ENCODE peak calls at places on chromosome 3, in six cellular contexts. P, Y, Z, K, G and S are unnamed samples.

GRCh38 chr3:65348596-65348995 is 660.8 kb upstream of the ADAMTS9 start:
- DNase-seq in P (no peak), Y (no peak), Z (no peak), K (no peak), G (no peak), S (no peak)

GRCh38 chr3:132285620-132285945 is 31.6 kb upstream of the ACP3 start:
- DNase-seq in P (no peak), Y (no peak), Z (no peak), K (peak; percentile 79), G (no peak), S (peak; percentile 40)

GRCh38 chr3:182909318-182910040 is 70.9 kb downstream of the DCUN1D1 start:
- DNase-seq in P (peak; percentile 27), Y (peak; percentile 5), Z (no peak), K (peak; percentile 13), G (no peak), S (no peak)

GRCh38 chr3:111712294-111713180 is 117.4 kb upstream of the ZBED2 start:
- DNase-seq in P (no peak), Y (peak; percentile 75), Z (peak; percentile 78), K (no peak), G (no peak), S (peak; percentile 64)

GRCh38 chr3:156749244-156749643 is 74.9 kb downstream of the TIPARP start:
- DNase-seq in P (no peak), Y (no peak), Z (no peak), K (peak; percentile 52), G (no peak), S (peak; percentile 17)

GRCh38 chr3:60755094-60755493 is 496.2 kb downstream of the FHIT start:
- DNase-seq in P (no peak), Y (no peak), Z (no peak), K (peak; percentile 56), G (no peak), S (no peak)

GRCh38 chr3:177615015-177615414 is 417.7 kb upstream of the TBL1XR1 start:
- DNase-seq in P (no peak), Y (no peak), Z (no peak), K (no peak), G (no peak), S (peak; percentile 35)

GRCh38 chr3:42670670-42671069 is 14.7 kb upstream of the KLHL40 start:
- DNase-seq in P (no peak), Y (no peak), Z (no peak), K (no peak), G (no peak), S (no peak)

GRCh38 chr3:27508421-27508820 is 24.2 kb upstream of the SLC4A7 start:
- DNase-seq in P (no peak), Y (no peak), Z (no peak), K (no peak), G (no peak), S (no peak)

GRCh38 chr3:127655641-127656040 is 17.1 kb upstream of the ABTB1 start:
- DNase-seq in P (no peak), Y (no peak), Z (no peak), K (peak; percentile 15), G (no peak), S (no peak)

GRCh38 chr3:142279965-142280590 is 54.7 kb upstream of the GK5 start:
- DNase-seq in P (peak; percentile 83), Y (peak; percentile 59), Z (no peak), K (peak; percentile 81), G (no peak), S (peak; percentile 88)

GRCh38 chr3:125231895-125232294 is 19.3 kb upstream of the SLC12A8 start:
- DNase-seq in P (no peak), Y (no peak), Z (no peak), K (no peak), G (no peak), S (no peak)

GRCh38 chr3:176916777-176917176 is 280.5 kb downstream of the TBL1XR1 start:
- DNase-seq in P (no peak), Y (no peak), Z (no peak), K (no peak), G (no peak), S (peak; percentile 40)

GRCh38 chr3:122787872-122788271 is 5.8 kb downstream of the HSPBAP1 start:
- DNase-seq in P (no peak), Y (no peak), Z (no peak), K (no peak), G (no peak), S (no peak)

GRCh38 chr3:64818196-64818595 is 130.4 kb upstream of the ADAMTS9 start:
- DNase-seq in P (peak; percentile 3), Y (no peak), Z (no peak), K (no peak), G (no peak), S (no peak)

GRCh38 chr3:114376091-114376490 is 82.3 kb downstream of the TIGIT start:
- DNase-seq in P (no peak), Y (no peak), Z (no peak), K (no peak), G (no peak), S (no peak)

GRCh38 chr3:160159806-160160205 is 65.4 kb upstream of the C3orf80 start:
- DNase-seq in P (no peak), Y (no peak), Z (no peak), K (no peak), G (no peak), S (no peak)

GRCh38 chr3:143132246-143132980 is 12.8 kb downstream of the CHST2 start:
- DNase-seq in P (no peak), Y (no peak), Z (no peak), K (no peak), G (no peak), S (no peak)

GRCh38 chr3:135163701-135164100 is 368.6 kb downstream of the EPHB1 start:
- DNase-seq in P (no peak), Y (no peak), Z (no peak), K (no peak), G (no peak), S (no peak)

GRCh38 chr3:132626955-132627354 is 29.9 kb downstream of the ACKR4 start:
- DNase-seq in P (no peak), Y (no peak), Z (no peak), K (no peak), G (no peak), S (no peak)

GRCh38 chr3:123024056-123024455 is 3.5 kb downstream of the SEMA5B start:
- DNase-seq in P (no peak), Y (no peak), Z (no peak), K (no peak), G (no peak), S (no peak)

GRCh38 chr3:187630421-187630820 is 39.8 kb downstream of the SST start:
- DNase-seq in P (no peak), Y (no peak), Z (no peak), K (no peak), G (no peak), S (no peak)

GRCh38 chr3:196454935-196455334 is 22.7 kb upstream of the UBXN7 start:
- DNase-seq in P (no peak), Y (no peak), Z (no peak), K (no peak), G (no peak), S (no peak)

GRCh38 chr3:46669191-46669999 is 24.1 kb downstream of the ALS2CL start:
- DNase-seq in P (no peak), Y (no peak), Z (peak; percentile 49), K (no peak), G (peak; percentile 45), S (no peak)

DNA sequence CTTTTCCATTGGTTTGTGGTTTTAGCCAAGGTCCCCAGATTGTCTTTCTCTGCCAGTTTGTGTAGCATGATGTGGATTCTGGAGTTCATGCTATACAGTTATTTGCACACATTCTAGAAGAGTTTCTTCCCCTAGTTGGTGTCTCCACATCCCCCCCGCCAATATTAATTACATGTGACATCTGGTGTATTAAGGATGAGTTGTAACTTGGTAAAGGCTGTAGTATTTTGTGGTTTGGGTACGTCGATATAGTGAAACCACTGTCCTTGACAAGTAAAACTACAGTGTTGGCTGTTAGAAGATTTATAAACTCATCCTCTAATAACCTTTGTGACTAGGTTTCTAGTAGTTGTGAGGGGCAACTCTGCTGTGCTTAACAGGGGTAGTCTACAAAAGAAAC is 23.7 kb upstream of the P4HTM start:
- DNase-seq in P (peak; percentile 48), Y (no peak), Z (no peak), K (no peak), G (no peak), S (no peak)
- H3K36me3 ChIP-seq in P (peaks cover 3% of the 10 kb centered on the region), Y (peaks cover 37% of the 10 kb centered on the region), Z (peaks cover 65% of the 10 kb centered on the region), K (peaks cover 46% of the 10 kb centered on the region), G (peaks cover 63% of the 10 kb centered on the region), S (peaks cover 17% of the 10 kb centered on the region)

GRCh38 chr3:58098531-58098930 is 90.3 kb downstream of the FLNB start:
- DNase-seq in P (no peak), Y (no peak), Z (no peak), K (no peak), G (no peak), S (no peak)

GRCh38 chr3:58092516-58092915 is 84.3 kb downstream of the FLNB start:
- DNase-seq in P (no peak), Y (no peak), Z (no peak), K (no peak), G (no peak), S (no peak)

GRCh38 chr3:58093573-58094195 is 85.5 kb downstream of the FLNB start:
- DNase-seq in P (no peak), Y (no peak), Z (no peak), K (no peak), G (no peak), S (no peak)

GRCh38 chr3:58095471-58096145 is 87.4 kb downstream of the FLNB start:
- DNase-seq in P (no peak), Y (no peak), Z (no peak), K (no peak), G (no peak), S (no peak)

GRCh38 chr3:58094657-58095056 is 86.4 kb downstream of the FLNB start:
- DNase-seq in P (no peak), Y (no peak), Z (no peak), K (no peak), G (no peak), S (no peak)
- H3K27ac ChIP-seq in P (no peak overlapping the region), Y (no peak overlapping the region), Z (no peak overlapping the region), K (no peak overlapping the region), G (no peak overlapping the region), S (no peak overlapping the region)

DNA sequence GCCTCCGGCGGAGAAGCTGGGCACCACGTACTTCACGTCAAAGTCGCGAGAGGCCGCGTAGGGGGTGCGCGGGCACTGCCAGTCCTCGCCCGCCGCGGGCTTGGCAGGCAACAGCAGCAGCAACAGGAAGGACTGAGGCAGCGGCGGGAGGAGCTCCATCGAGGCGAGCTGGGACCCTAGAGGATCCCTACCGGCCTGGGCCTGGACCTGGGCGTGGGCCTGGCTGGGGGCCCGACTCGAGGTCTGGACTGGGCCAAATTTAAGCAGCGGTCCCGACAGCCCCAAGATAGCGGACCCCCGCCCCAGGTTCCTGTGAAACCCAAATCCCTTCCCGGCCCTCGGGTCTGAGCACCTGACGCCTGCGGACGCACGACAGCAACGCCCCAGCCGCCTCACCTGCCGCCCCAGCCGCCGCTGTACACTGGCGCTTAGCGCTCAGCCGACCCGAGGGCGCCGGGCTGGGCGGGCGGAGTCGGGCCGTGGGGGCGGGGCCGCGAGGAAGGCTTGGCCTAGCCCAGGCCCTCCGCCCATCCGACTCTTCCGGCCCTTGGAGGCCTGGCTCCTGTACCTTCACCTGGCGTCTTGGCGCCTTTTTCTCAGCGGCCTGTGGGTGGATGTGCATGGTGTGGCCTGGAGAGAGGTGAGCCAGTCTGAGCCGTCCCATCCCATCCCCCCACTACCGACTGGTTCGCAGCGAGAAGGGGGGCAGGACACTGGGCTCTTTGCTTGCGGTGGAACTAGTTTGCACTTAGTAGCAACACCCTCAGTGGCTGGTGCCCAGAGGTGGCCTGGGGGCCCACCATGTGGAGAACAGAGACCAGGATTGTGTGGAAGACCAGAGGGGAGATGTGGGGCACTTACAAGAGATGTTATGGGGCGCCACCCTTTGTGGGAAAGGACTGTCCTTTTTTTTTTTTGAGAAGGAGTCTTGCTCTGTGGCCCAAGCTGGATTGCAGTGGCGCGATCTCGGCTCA is at the start of gene MST1R:
- DNase-seq in P (peak; percentile 34), Y (peak; percentile 79), Z (peak; percentile 96), K (peak; percentile 78), G (peak; percentile 81), S (peak; percentile 98)
- H3K36me3 ChIP-seq in P (no peaks in the 10 kb centered on the region), Y (no peaks in the 10 kb centered on the region), Z (no peaks in the 10 kb centered on the region), K (no peaks in the 10 kb centered on the region), G (peaks cover 4% of the 10 kb centered on the region), S (no peaks in the 10 kb centered on the region)

GRCh38 chr3:179083977-179084376 is 12.4 kb upstream of the ZMAT3 start:
- DNase-seq in P (no peak), Y (no peak), Z (no peak), K (no peak), G (no peak), S (no peak)
- H3K27ac ChIP-seq in P (no peak overlapping the region), Y (no peak overlapping the region), Z (no peak overlapping the region), K (no peak overlapping the region), G (no peak overlapping the region), S (no peak overlapping the region)